ENCODE peak calls at places on chromosomes 7 and 10, in five cellular contexts. One of them, this sample, is unnamed.
A peak's percentile ranks its signal among the peaks of the same experiment; 100 is the strongest.

GRCh38 chr10:114389429-114389828 is 14.9 kb downstream of the AFAP1L2 start:
- DNase-seq in H9: no peak
- DNase-seq in mammary epithelial cell: peak; percentile 64
- DNase-seq in PC-3: peak; percentile 91
- DNase-seq in fibroblast of lung: peak; percentile 71
- DNase-seq in this sample: no peak

GRCh38 chr10:988667-989545 is 672 bp downstream of the GTPBP4 start:
- DNase-seq in H9: peak; percentile 14
- DNase-seq in mammary epithelial cell: peak; percentile 27
- DNase-seq in PC-3: no peak
- DNase-seq in fibroblast of lung: peak; percentile 17
- DNase-seq in this sample: no peak

GRCh38 chr10:55091691-55092328 is 290.8 kb upstream of the PCDH15 start:
- DNase-seq in H9: no peak
- DNase-seq in mammary epithelial cell: no peak
- DNase-seq in PC-3: peak; percentile 54
- DNase-seq in fibroblast of lung: peak; percentile 30
- DNase-seq in this sample: no peak

GRCh38 chr7:155166673-155167370 is 96.7 kb downstream of the HTR5A start:
- DNase-seq in H9: no peak
- DNase-seq in mammary epithelial cell: peak; percentile 76
- DNase-seq in PC-3: peak; percentile 68
- DNase-seq in fibroblast of lung: peak; percentile 99
- DNase-seq in this sample: no peak

GRCh38 chr7:26101471-26102151 is 50.4 kb upstream of the NFE2L3 start:
- DNase-seq in H9: peak; percentile 44
- DNase-seq in mammary epithelial cell: no peak
- DNase-seq in PC-3: no peak
- DNase-seq in fibroblast of lung: no peak
- DNase-seq in this sample: no peak

GRCh38 chr10:93947524-93947923 is 46.2 kb upstream of the PLCE1 start:
- DNase-seq in H9: no peak
- DNase-seq in mammary epithelial cell: no peak
- DNase-seq in PC-3: no peak
- DNase-seq in fibroblast of lung: no peak
- DNase-seq in this sample: no peak

GRCh38 chr10:17735166-17735941 is 16.6 kb upstream of the TMEM236 start:
- DNase-seq in H9: no peak
- DNase-seq in mammary epithelial cell: no peak
- DNase-seq in PC-3: no peak
- DNase-seq in fibroblast of lung: no peak
- DNase-seq in this sample: no peak

GRCh38 chr7:124784879-124785818 is 19.6 kb upstream of the GPR37 start:
- DNase-seq in H9: peak; percentile 73
- DNase-seq in mammary epithelial cell: peak; percentile 30
- DNase-seq in PC-3: peak; percentile 66
- DNase-seq in fibroblast of lung: peak; percentile 85
- DNase-seq in this sample: peak; percentile 32

GRCh38 chr7:80154656-80155325 is 20.2 kb downstream of the GNAI1 start:
- DNase-seq in H9: no peak
- DNase-seq in mammary epithelial cell: no peak
- DNase-seq in PC-3: no peak
- DNase-seq in fibroblast of lung: peak; percentile 87
- DNase-seq in this sample: no peak

GRCh38 chr10:122050811-122051210 is 61.8 kb downstream of the TACC2 start:
- DNase-seq in H9: no peak
- DNase-seq in mammary epithelial cell: no peak
- DNase-seq in PC-3: no peak
- DNase-seq in fibroblast of lung: no peak
- DNase-seq in this sample: no peak

GRCh38 chr7:35371221-35371620 is 117.3 kb upstream of the TBX20 start:
- DNase-seq in H9: no peak
- DNase-seq in mammary epithelial cell: no peak
- DNase-seq in PC-3: no peak
- DNase-seq in fibroblast of lung: no peak
- DNase-seq in this sample: no peak

GRCh38 chr7:6649241-6649961 is 12.3 kb downstream of the ZNF316 start:
- DNase-seq in H9: no peak
- DNase-seq in mammary epithelial cell: no peak
- DNase-seq in PC-3: no peak
- DNase-seq in fibroblast of lung: no peak
- DNase-seq in this sample: no peak

GRCh38 chr10:82150123-82150900 is 275.3 kb downstream of the NRG3 start:
- DNase-seq in H9: peak; percentile 95
- DNase-seq in mammary epithelial cell: no peak
- DNase-seq in PC-3: no peak
- DNase-seq in fibroblast of lung: no peak
- DNase-seq in this sample: no peak

GRCh38 chr10:99975942-99976809 is 33.6 kb downstream of the DNMBP start:
- DNase-seq in H9: no peak
- DNase-seq in mammary epithelial cell: peak; percentile 14
- DNase-seq in PC-3: no peak
- DNase-seq in fibroblast of lung: peak; percentile 97
- DNase-seq in this sample: no peak

GRCh38 chr10:84600947-84601346 is 272.6 kb downstream of the CCSER2 start:
- DNase-seq in H9: no peak
- DNase-seq in mammary epithelial cell: no peak
- DNase-seq in PC-3: no peak
- DNase-seq in fibroblast of lung: no peak
- DNase-seq in this sample: no peak

GRCh38 chr7:22668971-22669401 is 58.0 kb upstream of the IL6 start:
- DNase-seq in H9: peak; percentile 46
- DNase-seq in mammary epithelial cell: no peak
- DNase-seq in PC-3: peak; percentile 38
- DNase-seq in fibroblast of lung: no peak
- DNase-seq in this sample: no peak

GRCh38 chr7:42065942-42066341 is 171.1 kb downstream of the GLI3 start:
- DNase-seq in H9: no peak
- DNase-seq in mammary epithelial cell: no peak
- DNase-seq in PC-3: no peak
- DNase-seq in fibroblast of lung: peak; percentile 59
- DNase-seq in this sample: no peak

GRCh38 chr7:33743594-33743993 is 161.7 kb upstream of the BMPER start:
- DNase-seq in H9: no peak
- DNase-seq in mammary epithelial cell: peak; percentile 91
- DNase-seq in PC-3: peak; percentile 21
- DNase-seq in fibroblast of lung: peak; percentile 98
- DNase-seq in this sample: no peak

GRCh38 chr10:52451817-52452216 is 137.7 kb downstream of the DKK1 start:
- DNase-seq in H9: no peak
- DNase-seq in mammary epithelial cell: peak; percentile 88
- DNase-seq in PC-3: peak; percentile 100
- DNase-seq in fibroblast of lung: peak; percentile 46
- DNase-seq in this sample: no peak

GRCh38 chr10:5293691-5294550 is 70.8 kb upstream of the UCN3 start:
- DNase-seq in H9: peak; percentile 98
- DNase-seq in mammary epithelial cell: peak; percentile 32
- DNase-seq in PC-3: peak; percentile 50
- DNase-seq in fibroblast of lung: no peak
- DNase-seq in this sample: peak; percentile 87

GRCh38 chr10:124354411-124355382 is 64.0 kb downstream of the OAT start:
- DNase-seq in H9: peak; percentile 26
- DNase-seq in mammary epithelial cell: no peak
- DNase-seq in PC-3: no peak
- DNase-seq in fibroblast of lung: peak; percentile 65
- DNase-seq in this sample: peak; percentile 52

GRCh38 chr10:63199716-63200115 is 66.6 kb downstream of the NRBF2 start:
- DNase-seq in H9: no peak
- DNase-seq in mammary epithelial cell: no peak
- DNase-seq in PC-3: no peak
- DNase-seq in fibroblast of lung: no peak
- DNase-seq in this sample: no peak

GRCh38 chr10:63200416-63200815 is 67.3 kb downstream of the NRBF2 start:
- DNase-seq in H9: no peak
- DNase-seq in mammary epithelial cell: no peak
- DNase-seq in PC-3: no peak
- DNase-seq in fibroblast of lung: no peak
- DNase-seq in this sample: no peak

GRCh38 chr10:63204667-63205391 is 71.7 kb downstream of the NRBF2 start:
- DNase-seq in H9: no peak
- DNase-seq in mammary epithelial cell: no peak
- DNase-seq in PC-3: no peak
- DNase-seq in fibroblast of lung: peak; percentile 55
- DNase-seq in this sample: no peak

GRCh38 chr10:63197304-63198092 is 64.4 kb downstream of the NRBF2 start:
- DNase-seq in H9: no peak
- DNase-seq in mammary epithelial cell: no peak
- DNase-seq in PC-3: no peak
- DNase-seq in fibroblast of lung: peak; percentile 97
- DNase-seq in this sample: no peak

GRCh38 chr10:63201118-63201517 is 68.0 kb downstream of the NRBF2 start:
- DNase-seq in H9: no peak
- DNase-seq in mammary epithelial cell: no peak
- DNase-seq in PC-3: no peak
- DNase-seq in fibroblast of lung: no peak
- DNase-seq in this sample: no peak
- TF ChIP-seq CTCF in H9: no peak
- TF ChIP-seq CTCF in mammary epithelial cell: no peak
- TF ChIP-seq CTCF in PC-3: peak; percentile 56
- TF ChIP-seq CTCF in fibroblast of lung: no peak
- TF ChIP-seq CTCF in this sample: no peak

DNA sequence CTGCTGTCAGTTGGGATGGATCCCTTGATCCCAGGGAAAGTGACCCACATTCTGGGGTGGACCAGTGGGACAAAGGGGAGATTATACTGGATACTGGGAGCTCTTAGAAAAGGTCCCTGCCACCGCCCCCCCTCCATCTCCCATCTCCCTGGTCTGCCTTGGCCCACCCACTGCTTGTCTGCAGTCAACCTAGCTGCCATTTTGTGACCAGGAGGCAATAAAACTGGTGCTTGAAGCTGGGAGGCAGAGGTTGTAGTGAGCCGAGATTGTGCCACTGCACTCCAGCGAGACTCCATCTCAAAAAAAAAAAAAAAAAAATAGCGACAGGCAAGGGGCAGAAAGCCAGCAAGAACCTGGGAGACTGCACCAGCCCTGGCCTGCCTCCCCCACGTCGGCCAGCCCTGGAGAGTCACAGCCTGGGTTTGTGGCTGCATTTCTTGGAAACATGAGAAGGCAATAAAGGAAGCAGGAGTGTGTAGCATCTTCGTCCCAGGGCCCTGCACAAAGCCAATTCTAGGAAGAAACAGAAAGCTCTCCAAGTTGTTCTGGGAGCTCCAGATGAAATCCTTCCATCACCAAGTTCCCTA is 4.7 kb upstream of the ARPC1B start:
- DNase-seq in H9: no peak
- DNase-seq in mammary epithelial cell: no peak
- DNase-seq in PC-3: no peak
- DNase-seq in fibroblast of lung: peak; percentile 34
- DNase-seq in this sample: no peak
- H3K9ac ChIP-seq in H9: no peak overlapping the region
- H3K9ac ChIP-seq in mammary epithelial cell: no peak overlapping the region
- H3K9ac ChIP-seq in PC-3: no peak overlapping the region
- H3K9ac ChIP-seq in fibroblast of lung: no peak overlapping the region
- H3K9ac ChIP-seq in this sample: no peak overlapping the region

GRCh38 chr7:44920119-44920518 is 34.8 kb upstream of the PURB start:
- DNase-seq in H9: no peak
- DNase-seq in mammary epithelial cell: no peak
- DNase-seq in PC-3: no peak
- DNase-seq in fibroblast of lung: no peak
- DNase-seq in this sample: no peak

GRCh38 chr7:44921607-44922350 is 36.4 kb upstream of the PURB start:
- DNase-seq in H9: peak; percentile 86
- DNase-seq in mammary epithelial cell: peak; percentile 44
- DNase-seq in PC-3: peak; percentile 78
- DNase-seq in fibroblast of lung: peak; percentile 72
- DNase-seq in this sample: peak; percentile 93

GRCh38 chr7:44917465-44917864 is 32.1 kb upstream of the PURB start:
- DNase-seq in H9: no peak
- DNase-seq in mammary epithelial cell: no peak
- DNase-seq in PC-3: no peak
- DNase-seq in fibroblast of lung: no peak
- DNase-seq in this sample: no peak

GRCh38 chr7:44918029-44918428 is 32.7 kb upstream of the PURB start:
- DNase-seq in H9: no peak
- DNase-seq in mammary epithelial cell: no peak
- DNase-seq in PC-3: no peak
- DNase-seq in fibroblast of lung: no peak
- DNase-seq in this sample: no peak

DNA sequence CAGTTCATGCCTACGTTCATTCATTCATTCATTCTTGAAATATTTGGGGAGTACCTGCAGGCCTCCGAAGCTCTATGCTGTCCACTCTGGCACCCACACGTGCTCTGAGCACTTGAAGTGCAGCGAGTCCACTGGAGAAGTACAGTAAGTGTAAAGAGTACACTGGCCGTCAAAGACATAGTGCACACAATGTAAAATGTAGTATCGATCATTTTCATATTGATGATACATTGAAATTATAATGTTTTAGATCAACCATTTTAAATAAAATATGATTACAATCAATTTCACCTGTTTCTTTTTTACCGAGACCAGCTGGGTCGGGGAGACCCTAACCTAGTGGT is 37.0 kb upstream of the PURB start:
- DNase-seq in H9: no peak
- DNase-seq in mammary epithelial cell: no peak
- DNase-seq in PC-3: no peak
- DNase-seq in fibroblast of lung: no peak
- DNase-seq in this sample: no peak
- TF ChIP-seq CTCF in H9: no peak
- TF ChIP-seq CTCF in mammary epithelial cell: no peak
- TF ChIP-seq CTCF in PC-3: peak; percentile 20
- TF ChIP-seq CTCF in fibroblast of lung: no peak
- TF ChIP-seq CTCF in this sample: peak; percentile 17

GRCh38 chr7:27885652-27886051 is 145.7 kb downstream of the TAX1BP1 start:
- DNase-seq in H9: no peak
- DNase-seq in mammary epithelial cell: no peak
- DNase-seq in PC-3: no peak
- DNase-seq in fibroblast of lung: no peak
- DNase-seq in this sample: no peak

DNA sequence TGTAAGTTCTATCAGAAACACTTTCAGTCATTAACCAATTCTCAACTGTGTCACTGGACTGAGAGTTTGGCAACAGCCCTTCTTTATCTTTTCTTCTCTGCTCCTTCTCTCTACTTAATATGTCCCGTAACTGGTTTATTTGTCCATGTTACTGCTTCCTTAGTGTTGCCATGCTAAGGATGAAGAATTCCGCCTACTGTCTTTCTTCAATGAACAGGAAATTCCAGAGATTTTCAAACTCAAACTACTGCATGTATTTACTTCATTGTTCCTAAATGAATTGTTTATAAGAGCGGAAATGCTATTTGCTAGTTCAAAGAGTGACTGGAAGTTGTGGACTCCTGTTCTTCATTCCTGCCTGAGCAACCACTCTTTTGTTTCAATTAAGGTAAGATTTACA is 143.8 kb downstream of the TAX1BP1 start:
- DNase-seq in H9: no peak
- DNase-seq in mammary epithelial cell: no peak
- DNase-seq in PC-3: no peak
- DNase-seq in fibroblast of lung: no peak
- DNase-seq in this sample: no peak
- H3K9ac ChIP-seq in H9: no peak overlapping the region
- H3K9ac ChIP-seq in mammary epithelial cell: no peak overlapping the region
- H3K9ac ChIP-seq in PC-3: no peak overlapping the region
- H3K9ac ChIP-seq in fibroblast of lung: no peak overlapping the region
- H3K9ac ChIP-seq in this sample: no peak overlapping the region